ENCODE peak calls at places on chromosomes 6 and 20, in six cellular contexts. D, Y, E, R, T and C are unnamed samples.
A peak's percentile ranks its signal among the peaks of the same experiment; 100 is the strongest.

GRCh38 chr6:142867355-142867801 is 77.6 kb downstream of the HIVEP2 start:
- DNase-seq in E (no peak), T (no peak), Y (peak; percentile 64), D (no peak), R (peak; percentile 29), C (no peak)

GRCh38 chr20:56843817-56844216 is 214.7 kb downstream of the TFAP2C start:
- DNase-seq in T (no peak), R (no peak), E (no peak), D (no peak), Y (no peak), C (no peak)

GRCh38 chr20:36237477-36237876 is 1.2 kb downstream of the AAR2 start:
- DNase-seq in T (no peak), D (no peak), R (no peak), Y (peak; percentile 4), E (no peak), C (no peak)

GRCh38 chr6:328184-328670 is 35.9 kb downstream of the DUSP22 start:
- DNase-seq in Y (peak; percentile 88), E (no peak), T (no peak), R (peak; percentile 92), D (no peak), C (peak; percentile 86)

GRCh38 chr6:43743682-43744381 is 26.2 kb upstream of the VEGFA start:
- DNase-seq in E (no peak), D (no peak), T (no peak), R (no peak), Y (no peak), C (no peak)

GRCh38 chr6:38796850-38797249 is 81.7 kb downstream of the DNAH8 start:
- DNase-seq in D (no peak), R (no peak), Y (no peak), T (no peak), E (no peak), C (no peak)

GRCh38 chr6:3568396-3569082 is 111.7 kb upstream of the SLC22A23 start:
- DNase-seq in D (no peak), Y (no peak), E (no peak), R (peak; percentile 4), T (no peak), C (no peak)

GRCh38 chr6:149648148-149649145 is at the start of gene KATNA1:
- DNase-seq in D (peak; percentile 46), T (peak; percentile 87), E (peak; percentile 96), Y (peak; percentile 71), R (peak; percentile 58), C (peak; percentile 47)

GRCh38 chr20:9130407-9130995 is 61.6 kb downstream of the PLCB4 start:
- DNase-seq in Y (peak; percentile 65), D (no peak), R (peak; percentile 44), E (no peak), T (no peak), C (no peak)

GRCh38 chr6:11710221-11710836 is 68.3 kb downstream of the ADTRP start:
- DNase-seq in E (no peak), T (peak; percentile 58), D (no peak), R (peak; percentile 43), Y (no peak), C (no peak)

GRCh38 chr6:35691027-35691824 is 2.5 kb upstream of the FKBP5 start:
- DNase-seq in E (peak; percentile 74), T (no peak), Y (peak; percentile 93), D (peak; percentile 89), R (peak; percentile 44), C (peak; percentile 13)

GRCh38 chr20:33444797-33445560 is 1.4 kb upstream of the SNTA1 start:
- DNase-seq in D (no peak), E (no peak), R (no peak), T (peak; percentile 38), Y (peak; percentile 29), C (no peak)

GRCh38 chr6:31734703-31735500 is 1.4 kb downstream of the CLIC1 start:
- DNase-seq in E (no peak), D (no peak), R (peak; percentile 59), Y (peak; percentile 21), T (peak; percentile 52), C (peak; percentile 50)

GRCh38 chr20:56604690-56605089 is 24.4 kb upstream of the TFAP2C start:
- DNase-seq in T (no peak), R (no peak), E (no peak), D (no peak), Y (no peak), C (no peak)

GRCh38 chr6:18148304-18149025 is 6.4 kb downstream of the TPMT start:
- DNase-seq in T (no peak), E (no peak), R (peak; percentile 91), Y (peak; percentile 88), D (no peak), C (peak; percentile 81)

GRCh38 chr6:3506195-3506594 is 49.3 kb upstream of the SLC22A23 start:
- DNase-seq in R (no peak), E (no peak), Y (no peak), T (no peak), D (no peak), C (no peak)

GRCh38 chr6:131937703-131938631 is 13.2 kb downstream of the CCN2 start:
- DNase-seq in E (no peak), Y (peak; percentile 93), D (no peak), T (no peak), R (peak; percentile 88), C (peak; percentile 96)

GRCh38 chr20:18849131-18849530 is 35.5 kb downstream of the SCP2D1 start:
- DNase-seq in E (no peak), T (no peak), D (no peak), Y (no peak), R (no peak), C (no peak)
- H3K27me3 ChIP-seq in E (no peaks in the 10 kb centered on the region), T (no peaks in the 10 kb centered on the region), D (no peaks in the 10 kb centered on the region), Y (no peaks in the 10 kb centered on the region), R (no peaks in the 10 kb centered on the region), C (no peaks in the 10 kb centered on the region)

GRCh38 chr6:88596801-88597200 is 366.6 kb downstream of the RNGTT start:
- DNase-seq in R (no peak), D (no peak), T (no peak), Y (no peak), E (no peak), C (no peak)

GRCh38 chr6:88605271-88605670 is 358.1 kb downstream of the RNGTT start:
- DNase-seq in Y (no peak), D (no peak), T (no peak), E (no peak), R (no peak), C (no peak)

DNA sequence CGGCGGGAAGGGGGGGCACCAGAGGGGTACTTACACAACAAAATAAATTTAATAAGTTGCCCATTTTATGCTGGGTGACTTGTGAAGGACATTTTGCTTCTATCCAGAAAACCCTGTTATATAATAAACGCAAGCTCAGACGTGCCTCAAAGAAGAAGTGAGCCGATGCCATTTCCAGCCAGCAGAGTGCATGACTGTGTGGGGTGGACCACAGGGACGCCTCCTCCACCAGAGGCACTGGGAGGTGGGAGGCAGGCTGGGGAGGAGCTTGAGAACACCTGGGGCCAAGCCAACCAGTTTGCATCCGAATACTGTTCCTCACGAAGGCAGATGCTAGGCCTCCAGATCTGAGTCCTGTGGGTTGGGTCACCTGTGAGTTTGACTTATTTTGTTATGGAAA is 363.9 kb downstream of the RNGTT start:
- DNase-seq in T (no peak), D (no peak), Y (no peak), E (no peak), R (no peak), C (no peak)
- TF ChIP-seq CTCF in T (no peak), D (no peak), Y (no peak), E (no peak), R (no peak), C (no peak)

GRCh38 chr6:13931797-13932402 is 7.1 kb downstream of the RNF182 start:
- DNase-seq in D (no peak), T (no peak), Y (no peak), R (no peak), E (no peak), C (no peak)
- H3K27me3 ChIP-seq in D (peaks cover 26% of the 10 kb centered on the region), T (peaks cover 41% of the 10 kb centered on the region), Y (no peaks in the 10 kb centered on the region), R (no peaks in the 10 kb centered on the region), E (peaks cover 11% of the 10 kb centered on the region), C (no peaks in the 10 kb centered on the region)

GRCh38 chr6:6758915-6759654 is 170.6 kb downstream of the LY86 start:
- DNase-seq in D (peak; percentile 29), Y (peak; percentile 83), R (peak; percentile 61), E (peak; percentile 79), T (no peak), C (peak; percentile 48)
- TF ChIP-seq CTCF in D (peak; percentile 65), Y (peak; percentile 67), R (peak; percentile 51), E (peak; percentile 40), T (peak; percentile 41), C (peak; percentile 79)

GRCh38 chr6:27539551-27539950 is 66.6 kb upstream of the ZNF184 start:
- DNase-seq in Y (no peak), T (no peak), R (no peak), D (no peak), E (no peak), C (no peak)
- H3K27me3 ChIP-seq in Y (no peaks in the 10 kb centered on the region), T (peaks cover 51% of the 10 kb centered on the region), R (no peaks in the 10 kb centered on the region), D (peaks cover 60% of the 10 kb centered on the region), E (peaks cover 30% of the 10 kb centered on the region), C (no peaks in the 10 kb centered on the region)